ENCODE peak calls at places on chromosomes 7 and 10, in four cellular contexts. One of them, this sample, is unnamed.
A peak's percentile ranks its signal among the peaks of the same experiment; 100 is the strongest.

GRCh38 chr10:106111241-106111640 is 1053.3 kb downstream of the SORCS1 start:
- DNase-seq in NCI-H748 treated with DMSO at 0.1 percent for 48 hours: no peak
- DNase-seq in left ventricle myocardium superior: no peak
- DNase-seq in NCI-H226: no peak
- DNase-seq in this sample: no peak

GRCh38 chr10:86821600-86821999 is 65.2 kb downstream of the BMPR1A start:
- DNase-seq in NCI-H226: peak; percentile 50
- DNase-seq in NCI-H748 treated with DMSO at 0.1 percent for 48 hours: no peak
- DNase-seq in left ventricle myocardium superior: peak; percentile 42
- DNase-seq in this sample: no peak

GRCh38 chr10:32149257-32149955 is 93.2 kb upstream of the KIF5B start:
- DNase-seq in NCI-H748 treated with DMSO at 0.1 percent for 48 hours: no peak
- DNase-seq in left ventricle myocardium superior: peak; percentile 53
- DNase-seq in NCI-H226: peak; percentile 75
- DNase-seq in this sample: no peak

GRCh38 chr10:133258818-133259602 is 17.7 kb downstream of the ADAM8 start:
- DNase-seq in NCI-H226: peak; percentile 90
- DNase-seq in NCI-H748 treated with DMSO at 0.1 percent for 48 hours: no peak
- DNase-seq in left ventricle myocardium superior: peak; percentile 79
- DNase-seq in this sample: peak; percentile 96

GRCh38 chr10:70188768-70189167 is 18.5 kb upstream of the SAR1A start:
- DNase-seq in NCI-H748 treated with DMSO at 0.1 percent for 48 hours: no peak
- DNase-seq in left ventricle myocardium superior: no peak
- DNase-seq in NCI-H226: no peak
- DNase-seq in this sample: no peak

GRCh38 chr7:33686001-33686591 is 219.2 kb upstream of the BMPER start:
- DNase-seq in NCI-H748 treated with DMSO at 0.1 percent for 48 hours: no peak
- DNase-seq in left ventricle myocardium superior: no peak
- DNase-seq in NCI-H226: no peak
- DNase-seq in this sample: peak; percentile 85

GRCh38 chr10:28984431-28984830 is 304.4 kb upstream of the LYZL1 start:
- DNase-seq in NCI-H226: peak; percentile 84
- DNase-seq in left ventricle myocardium superior: peak; percentile 91
- DNase-seq in NCI-H748 treated with DMSO at 0.1 percent for 48 hours: peak; percentile 4
- DNase-seq in this sample: peak; percentile 61

GRCh38 chr7:3260425-3260762 is 40.7 kb upstream of the SDK1 start:
- DNase-seq in NCI-H226: peak; percentile 48
- DNase-seq in left ventricle myocardium superior: no peak
- DNase-seq in NCI-H748 treated with DMSO at 0.1 percent for 48 hours: no peak
- DNase-seq in this sample: no peak

GRCh38 chr7:44894881-44895600 is 9.7 kb upstream of the PURB start:
- DNase-seq in NCI-H226: no peak
- DNase-seq in NCI-H748 treated with DMSO at 0.1 percent for 48 hours: no peak
- DNase-seq in left ventricle myocardium superior: no peak
- DNase-seq in this sample: no peak

GRCh38 chr10:74799840-74800239 is 26.6 kb upstream of the KAT6B start:
- DNase-seq in NCI-H226: peak; percentile 80
- DNase-seq in NCI-H748 treated with DMSO at 0.1 percent for 48 hours: no peak
- DNase-seq in left ventricle myocardium superior: no peak
- DNase-seq in this sample: no peak

GRCh38 chr10:17431871-17432311 is 22.5 kb downstream of the ST8SIA6 start:
- DNase-seq in left ventricle myocardium superior: no peak
- DNase-seq in NCI-H748 treated with DMSO at 0.1 percent for 48 hours: no peak
- DNase-seq in NCI-H226: no peak
- DNase-seq in this sample: no peak

GRCh38 chr10:110151467-110151866 is 55.9 kb upstream of the MXI1 start:
- DNase-seq in NCI-H748 treated with DMSO at 0.1 percent for 48 hours: peak; percentile 0
- DNase-seq in left ventricle myocardium superior: no peak
- DNase-seq in NCI-H226: no peak
- DNase-seq in this sample: peak; percentile 67

GRCh38 chr10:7035111-7035761 is 375.6 kb downstream of the SFMBT2 start:
- DNase-seq in NCI-H226: no peak
- DNase-seq in NCI-H748 treated with DMSO at 0.1 percent for 48 hours: no peak
- DNase-seq in left ventricle myocardium superior: no peak
- DNase-seq in this sample: no peak

GRCh38 chr7:92763636-92764423 is 72.5 kb downstream of the CDK6 start:
- DNase-seq in NCI-H748 treated with DMSO at 0.1 percent for 48 hours: peak; percentile 83
- DNase-seq in NCI-H226: peak; percentile 88
- DNase-seq in left ventricle myocardium superior: no peak
- DNase-seq in this sample: no peak

GRCh38 chr10:82378146-82378545 is 503.2 kb downstream of the NRG3 start:
- DNase-seq in left ventricle myocardium superior: no peak
- DNase-seq in NCI-H748 treated with DMSO at 0.1 percent for 48 hours: no peak
- DNase-seq in NCI-H226: no peak
- DNase-seq in this sample: peak; percentile 68

GRCh38 chr7:89887489-89887888 is 266.8 kb upstream of the STEAP1 start:
- DNase-seq in NCI-H226: no peak
- DNase-seq in NCI-H748 treated with DMSO at 0.1 percent for 48 hours: no peak
- DNase-seq in left ventricle myocardium superior: no peak
- DNase-seq in this sample: no peak

GRCh38 chr7:137820156-137820555 is 26.6 kb downstream of the DGKI start:
- DNase-seq in NCI-H748 treated with DMSO at 0.1 percent for 48 hours: no peak
- DNase-seq in NCI-H226: no peak
- DNase-seq in left ventricle myocardium superior: no peak
- DNase-seq in this sample: no peak

GRCh38 chr10:91316486-91316885 is 93.7 kb upstream of the HECTD2 start:
- DNase-seq in NCI-H748 treated with DMSO at 0.1 percent for 48 hours: no peak
- DNase-seq in NCI-H226: no peak
- DNase-seq in left ventricle myocardium superior: no peak
- DNase-seq in this sample: no peak

GRCh38 chr7:66070222-66070621 is 5.4 kb upstream of the ASL start:
- DNase-seq in NCI-H226: no peak
- DNase-seq in left ventricle myocardium superior: no peak
- DNase-seq in NCI-H748 treated with DMSO at 0.1 percent for 48 hours: no peak
- DNase-seq in this sample: no peak

GRCh38 chr10:21675157-21675796 is 141.2 kb downstream of the MLLT10 start:
- DNase-seq in NCI-H226: peak; percentile 6
- DNase-seq in NCI-H748 treated with DMSO at 0.1 percent for 48 hours: no peak
- DNase-seq in left ventricle myocardium superior: no peak
- DNase-seq in this sample: no peak

GRCh38 chr10:1651280-1651975 is 85.9 kb downstream of the ADARB2 start:
- DNase-seq in left ventricle myocardium superior: no peak
- DNase-seq in NCI-H226: no peak
- DNase-seq in NCI-H748 treated with DMSO at 0.1 percent for 48 hours: no peak
- DNase-seq in this sample: no peak

GRCh38 chr7:28626629-28627262 is 214.4 kb downstream of the CREB5 start:
- DNase-seq in left ventricle myocardium superior: peak; percentile 37
- DNase-seq in NCI-H226: peak; percentile 26
- DNase-seq in NCI-H748 treated with DMSO at 0.1 percent for 48 hours: peak; percentile 42
- DNase-seq in this sample: no peak

GRCh38 chr7:155880721-155881120 is 68.5 kb upstream of the SHH start:
- DNase-seq in left ventricle myocardium superior: no peak
- DNase-seq in NCI-H226: no peak
- DNase-seq in NCI-H748 treated with DMSO at 0.1 percent for 48 hours: no peak
- DNase-seq in this sample: no peak

GRCh38 chr7:154646126-154647013 is 356.6 kb downstream of the PAXIP1 start:
- DNase-seq in NCI-H226: no peak
- DNase-seq in left ventricle myocardium superior: no peak
- DNase-seq in NCI-H748 treated with DMSO at 0.1 percent for 48 hours: no peak
- DNase-seq in this sample: no peak

GRCh38 chr7:99579281-99579955 is 18.6 kb upstream of the TMEM225B start:
- DNase-seq in NCI-H748 treated with DMSO at 0.1 percent for 48 hours: no peak
- DNase-seq in NCI-H226: no peak
- DNase-seq in left ventricle myocardium superior: no peak
- DNase-seq in this sample: no peak

GRCh38 chr10:127813290-127813689 is 76.3 kb downstream of the FOXI2 start:
- DNase-seq in left ventricle myocardium superior: no peak
- DNase-seq in NCI-H226: no peak
- DNase-seq in NCI-H748 treated with DMSO at 0.1 percent for 48 hours: no peak
- DNase-seq in this sample: no peak

GRCh38 chr10:44395902-44396670 is 11.2 kb upstream of the CXCL12 start:
- DNase-seq in NCI-H226: no peak
- DNase-seq in NCI-H748 treated with DMSO at 0.1 percent for 48 hours: no peak
- DNase-seq in left ventricle myocardium superior: no peak
- DNase-seq in this sample: no peak

GRCh38 chr10:121941532-121941931 is 13.7 kb upstream of the ATE1 start:
- DNase-seq in left ventricle myocardium superior: no peak
- DNase-seq in NCI-H226: no peak
- DNase-seq in NCI-H748 treated with DMSO at 0.1 percent for 48 hours: no peak
- DNase-seq in this sample: no peak

GRCh38 chr7:38858281-38858884 is 50.6 kb downstream of the VPS41 start:
- DNase-seq in NCI-H226: peak; percentile 25
- DNase-seq in NCI-H748 treated with DMSO at 0.1 percent for 48 hours: peak; percentile 55
- DNase-seq in left ventricle myocardium superior: no peak
- DNase-seq in this sample: no peak

GRCh38 chr10:124087672-124088634 is 5.4 kb downstream of the CHST15 start:
- DNase-seq in NCI-H226: no peak
- DNase-seq in NCI-H748 treated with DMSO at 0.1 percent for 48 hours: no peak
- DNase-seq in left ventricle myocardium superior: no peak
- DNase-seq in this sample: no peak

GRCh38 chr7:25495342-25495855 is 267.1 kb upstream of the NPVF start:
- DNase-seq in NCI-H226: no peak
- DNase-seq in left ventricle myocardium superior: peak; percentile 29
- DNase-seq in NCI-H748 treated with DMSO at 0.1 percent for 48 hours: peak; percentile 11
- DNase-seq in this sample: peak; percentile 21

GRCh38 chr7:6558837-6559236 is 7.6 kb upstream of the GRID2IP start:
- DNase-seq in left ventricle myocardium superior: no peak
- DNase-seq in NCI-H748 treated with DMSO at 0.1 percent for 48 hours: no peak
- DNase-seq in NCI-H226: peak; percentile 45
- DNase-seq in this sample: no peak

GRCh38 chr7:151046603-151047573 is 1.4 kb upstream of the ASIC3 start:
- DNase-seq in left ventricle myocardium superior: no peak
- DNase-seq in NCI-H748 treated with DMSO at 0.1 percent for 48 hours: no peak
- DNase-seq in NCI-H226: peak; percentile 46
- DNase-seq in this sample: no peak

GRCh38 chr10:123990889-123991288 is 99.3 kb upstream of the CPXM2 start:
- DNase-seq in NCI-H748 treated with DMSO at 0.1 percent for 48 hours: no peak
- DNase-seq in left ventricle myocardium superior: no peak
- DNase-seq in NCI-H226: no peak
- DNase-seq in this sample: no peak

GRCh38 chr10:79239930-79240713 is 107.1 kb upstream of the PPIF start:
- DNase-seq in NCI-H748 treated with DMSO at 0.1 percent for 48 hours: no peak
- DNase-seq in NCI-H226: no peak
- DNase-seq in left ventricle myocardium superior: no peak
- DNase-seq in this sample: peak; percentile 61

GRCh38 chr10:46524471-46525176 is 31.8 kb downstream of the GPRIN2 start:
- DNase-seq in left ventricle myocardium superior: no peak
- DNase-seq in NCI-H226: peak; percentile 98
- DNase-seq in NCI-H748 treated with DMSO at 0.1 percent for 48 hours: no peak
- DNase-seq in this sample: peak; percentile 61

This sample was measured in upper lobe of left lung.